ENCODE peak calls at places on chromosome 6, in eight cellular contexts. E is OCI-LY7, Y is heart left ventricle, J is mucosa of gallbladder, N is smooth muscle cell of the brain vasculature, L is left kidney, H is adipocyte, M is NCI-H226. B is an unnamed sample.

GRCh38 chr6:1208876-1209275 is 103.0 kb upstream of the FOXQ1 start:
- DNase-seq in N (no peak), Y (no peak), L (no peak), H (peak; percentile 62), E (no peak), M (peak; percentile 7), J (no peak), B (no peak)

GRCh38 chr6:125884656-125885055 is 71.9 kb upstream of the HINT3 start:
- DNase-seq in J (no peak), E (no peak), L (no peak), Y (no peak), H (no peak), M (no peak), N (no peak), B (no peak)

GRCh38 chr6:142482249-142482648 is 180.4 kb downstream of the ADGRG6 start:
- DNase-seq in Y (no peak), M (no peak), E (no peak), L (no peak), J (no peak), N (no peak), H (no peak), B (no peak)

GRCh38 chr6:108526739-108527174 is 34.0 kb upstream of the FOXO3 start:
- DNase-seq in J (no peak), M (no peak), L (peak; percentile 60), N (no peak), E (peak; percentile 54), Y (no peak), H (peak; percentile 77), B (no peak)

GRCh38 chr6:137743493-137743892 is 123.6 kb upstream of the TNFAIP3 start:
- DNase-seq in H (no peak), J (no peak), Y (no peak), E (no peak), N (no peak), L (no peak), M (no peak), B (no peak)

GRCh38 chr6:144715344-144715743 is 430.2 kb downstream of the UTRN start:
- DNase-seq in H (no peak), L (no peak), M (no peak), J (no peak), N (no peak), Y (no peak), E (no peak), B (no peak)

GRCh38 chr6:5786321-5787053 is 220.2 kb downstream of the NRN1 start:
- DNase-seq in Y (no peak), E (no peak), J (no peak), L (peak; percentile 57), M (no peak), H (no peak), N (no peak), B (no peak)

GRCh38 chr6:121436172-121436965 is 923 bp downstream of the GJA1 start:
- DNase-seq in J (no peak), E (no peak), M (no peak), N (no peak), L (peak; percentile 60), Y (no peak), H (peak; percentile 45), B (no peak)

GRCh38 chr6:39724787-39725631 is at the start of gene KIF6:
- DNase-seq in L (peak; percentile 98), M (peak; percentile 83), Y (peak; percentile 94), N (peak; percentile 73), H (peak; percentile 97), J (peak; percentile 92), E (peak; percentile 84), B (peak; percentile 92)

GRCh38 chr6:35034411-35035171 is 106.5 kb downstream of the TCP11 start:
- DNase-seq in H (no peak), J (peak; percentile 72), L (no peak), E (no peak), Y (peak; percentile 86), M (no peak), N (no peak), B (peak; percentile 85)

GRCh38 chr6:80618953-80619352 is 512.5 kb downstream of the BCKDHB start:
- DNase-seq in M (no peak), H (no peak), J (no peak), E (no peak), Y (no peak), L (no peak), N (no peak), B (no peak)

GRCh38 chr6:69349776-69350175 is 447.0 kb downstream of the LMBRD1 start:
- DNase-seq in J (peak; percentile 33), L (no peak), Y (peak; percentile 72), M (no peak), N (no peak), H (no peak), E (no peak), B (no peak)

GRCh38 chr6:88380083-88380482 is 213.9 kb upstream of the CNR1 start:
- DNase-seq in E (no peak), N (peak; percentile 59), Y (peak; percentile 33), J (no peak), H (peak; percentile 64), L (no peak), M (peak; percentile 84), B (no peak)

GRCh38 chr6:43091020-43091419 is 14.9 kb downstream of the PTK7 start:
- DNase-seq in L (no peak), J (no peak), M (no peak), Y (no peak), E (no peak), H (no peak), N (no peak), B (no peak)

GRCh38 chr6:8155259-8156012 is 53.1 kb upstream of the EEF1E1 start:
- DNase-seq in E (no peak), Y (no peak), L (no peak), N (no peak), J (no peak), H (no peak), M (no peak), B (no peak)

GRCh38 chr6:134004714-134005113 is 47.7 kb downstream of the SLC2A12 start:
- DNase-seq in E (no peak), N (no peak), M (no peak), L (no peak), Y (no peak), H (no peak), J (no peak), B (no peak)

GRCh38 chr6:36035240-36035639 is 7.6 kb downstream of the MAPK14 start:
- DNase-seq in E (no peak), L (no peak), N (no peak), M (no peak), J (no peak), H (no peak), Y (no peak), B (no peak)

GRCh38 chr6:148758492-148758891 is 11.7 kb downstream of the UST start:
- DNase-seq in N (no peak), L (peak; percentile 77), Y (no peak), E (peak; percentile 95), J (no peak), H (no peak), M (no peak), B (peak; percentile 31)

GRCh38 chr6:15522427-15522826 is 140.4 kb downstream of the DTNBP1 start:
- DNase-seq in J (no peak), H (no peak), M (no peak), N (no peak), E (no peak), Y (no peak), L (no peak), B (no peak)

GRCh38 chr6:83702077-83702476 is 6.8 kb downstream of the SNAP91 start:
- DNase-seq in H (no peak), Y (no peak), J (no peak), L (no peak), M (no peak), N (no peak), E (no peak), B (no peak)

GRCh38 chr6:144283781-144284473 is 1.2 kb upstream of the UTRN start:
- DNase-seq in E (no peak), N (no peak), L (peak; percentile 68), Y (no peak), H (peak; percentile 48), J (no peak), M (no peak), B (no peak)

GRCh38 chr6:12483712-12484111 is 193.6 kb downstream of the EDN1 start:
- DNase-seq in H (peak; percentile 72), M (peak; percentile 94), L (no peak), Y (no peak), J (no peak), E (peak; percentile 6), N (no peak), B (no peak)

GRCh38 chr6:121849477-121849876 is 414.0 kb downstream of the GJA1 start:
- DNase-seq in Y (peak; percentile 27), M (peak; percentile 58), E (peak; percentile 57), H (peak; percentile 89), L (peak; percentile 90), N (no peak), J (peak; percentile 46), B (peak; percentile 28)

GRCh38 chr6:41427642-41428401 is 92.4 kb downstream of the NCR2 start:
- DNase-seq in M (peak; percentile 39), N (no peak), Y (peak; percentile 60), L (peak; percentile 75), J (peak; percentile 35), E (no peak), H (peak; percentile 44), B (peak; percentile 63)

GRCh38 chr6:39897699-39898098 is 36.6 kb downstream of the MOCS1 start:
- DNase-seq in N (no peak), H (no peak), M (no peak), Y (no peak), E (no peak), J (no peak), L (peak; percentile 12), B (peak; percentile 50)

GRCh38 chr6:56842602-56843475 is 112.1 kb upstream of the BEND6 start:
- DNase-seq in Y (peak; percentile 56), N (no peak), J (no peak), L (peak; percentile 86), E (no peak), M (no peak), H (peak; percentile 82), B (no peak)

GRCh38 chr6:98835149-98836024 is 1.0 kb downstream of the POU3F2 start:
- DNase-seq in M (no peak), E (no peak), Y (no peak), L (peak; percentile 51), H (no peak), N (no peak), J (no peak), B (no peak)

GRCh38 chr6:128233501-128233900 is 286.9 kb downstream of the PTPRK start:
- DNase-seq in H (no peak), E (no peak), M (no peak), L (no peak), N (no peak), J (no peak), Y (no peak), B (no peak)

GRCh38 chr6:90460067-90460466 is 126.8 kb downstream of the MAP3K7 start:
- DNase-seq in M (no peak), L (no peak), N (no peak), E (no peak), H (no peak), Y (no peak), J (no peak), B (no peak)

GRCh38 chr6:69866351-69867074 is at the start of gene COL19A1:
- DNase-seq in M (no peak), J (no peak), N (no peak), E (peak; percentile 41), L (peak; percentile 63), Y (peak; percentile 40), H (peak; percentile 5), B (peak; percentile 21)

GRCh38 chr6:157459327-157459726 is 78.3 kb downstream of the ZDHHC14 start:
- DNase-seq in M (no peak), Y (no peak), N (no peak), H (no peak), J (no peak), L (no peak), E (no peak), B (no peak)

GRCh38 chr6:143060806-143061596 is at the start of gene AIG1:
- DNase-seq in M (no peak), Y (no peak), N (no peak), E (no peak), L (peak; percentile 91), H (no peak), J (peak; percentile 68), B (peak; percentile 79)

GRCh38 chr6:139640453-139640852 is 266.0 kb upstream of the CITED2 start:
- DNase-seq in J (no peak), E (no peak), H (no peak), Y (no peak), L (no peak), N (no peak), M (no peak), B (no peak)

GRCh38 chr6:117265425-117266266 is at the start of gene VGLL2:
- DNase-seq in Y (peak; percentile 41), M (peak; percentile 80), J (no peak), H (peak; percentile 37), N (no peak), E (no peak), L (peak; percentile 92), B (peak; percentile 30)